ENCODE peak calls at places on chromosomes 16 and 17, in five cellular contexts. V, N, A, C and Z are unnamed samples.

GRCh38 chr17:8332688-8333087 is 7.0 kb upstream of the ODF4 start:
- DNase-seq in V (peak; percentile 83), N (peak; percentile 66), A (no peak), C (no peak), Z (no peak)

GRCh38 chr16:25109643-25110042 is 1.9 kb upstream of the LCMT1 start:
- DNase-seq in V (no peak), N (peak; percentile 46), A (no peak), C (peak; percentile 40), Z (peak; percentile 36)

GRCh38 chr16:72094266-72094610 is 591 bp downstream of the DHX38 start:
- DNase-seq in V (no peak), N (no peak), A (no peak), C (no peak), Z (no peak)

GRCh38 chr17:66271512-66271911 is 30.9 kb upstream of the PRKCA start:
- DNase-seq in V (no peak), N (no peak), A (no peak), C (no peak), Z (no peak)

GRCh38 chr16:11796227-11797165 is 562 bp downstream of the ZC3H7A start:
- DNase-seq in V (peak; percentile 79), N (peak; percentile 81), A (peak; percentile 64), C (peak; percentile 50), Z (peak; percentile 40)

GRCh38 chr17:56284501-56284900 is 131.2 kb downstream of the ANKFN1 start:
- DNase-seq in V (no peak), N (no peak), A (no peak), C (no peak), Z (no peak)

GRCh38 chr16:52547001-52547833 is at the start of gene TOX3:
- DNase-seq in V (peak; percentile 81), N (no peak), A (no peak), C (no peak), Z (no peak)

GRCh38 chr16:58638148-58639036 is 8.8 kb upstream of the CNOT1 start:
- DNase-seq in V (peak; percentile 83), N (peak; percentile 50), A (peak; percentile 41), C (no peak), Z (peak; percentile 30)

GRCh38 chr17:37774508-37774907 is 29.6 kb upstream of the HNF1B start:
- DNase-seq in V (no peak), N (no peak), A (no peak), C (no peak), Z (no peak)

GRCh38 chr16:265002-265529 is 10.7 kb downstream of the RGS11 start:
- DNase-seq in V (no peak), N (no peak), A (no peak), C (no peak), Z (no peak)

GRCh38 chr17:39792523-39793221 is 54.9 kb downstream of the GRB7 start:
- DNase-seq in V (no peak), N (no peak), A (no peak), C (no peak), Z (no peak)

GRCh38 chr16:57541754-57542435 is 548 bp upstream of the ADGRG5 start:
- DNase-seq in V (peak; percentile 19), N (no peak), A (peak; percentile 4), C (no peak), Z (no peak)

GRCh38 chr16:3582276-3583165 is 5.3 kb upstream of the NLRC3 start:
- DNase-seq in V (no peak), N (no peak), A (no peak), C (no peak), Z (no peak)

GRCh38 chr17:83064732-83065659 is 14.4 kb upstream of the METRNL start:
- DNase-seq in V (peak; percentile 36), N (peak; percentile 48), A (peak; percentile 30), C (peak; percentile 1), Z (no peak)

GRCh38 chr17:80104321-80104955 is 3.1 kb downstream of the GAA start:
- DNase-seq in V (peak; percentile 60), N (no peak), A (no peak), C (no peak), Z (no peak)

GRCh38 chr17:75069783-75070182 is 18.0 kb upstream of the SLC16A5 start:
- DNase-seq in V (no peak), N (no peak), A (no peak), C (no peak), Z (no peak)

GRCh38 chr17:56274491-56274890 is 121.2 kb downstream of the ANKFN1 start:
- DNase-seq in V (no peak), N (no peak), A (no peak), C (no peak), Z (no peak)

GRCh38 chr16:7324306-7324705 is 8.3 kb upstream of the RBFOX1 start:
- DNase-seq in V (no peak), N (no peak), A (no peak), C (no peak), Z (no peak)

GRCh38 chr17:57668332-57668731 is 76.8 kb downstream of the CCDC182 start:
- DNase-seq in V (peak; percentile 26), N (peak; percentile 52), A (no peak), C (no peak), Z (no peak)

GRCh38 chr17:49574945-49575523 is 637 bp upstream of the NXPH3 start:
- DNase-seq in V (no peak), N (no peak), A (no peak), C (no peak), Z (no peak)

GRCh38 chr16:30070490-30070889 is 4.9 kb downstream of the ALDOA start:
- DNase-seq in V (no peak), N (no peak), A (no peak), C (no peak), Z (no peak)

GRCh38 chr17:4968166-4968915 is 724 bp upstream of the SPAG7 start:
- DNase-seq in V (peak; percentile 83), N (peak; percentile 47), A (no peak), C (no peak), Z (no peak)

GRCh38 chr17:44209786-44210341 is 9.6 kb downstream of the UBTF start:
- DNase-seq in V (no peak), N (no peak), A (no peak), C (no peak), Z (no peak)

GRCh38 chr17:59830007-59830630 is 62.6 kb downstream of the TUBD1 start:
- DNase-seq in V (peak; percentile 58), N (no peak), A (no peak), C (no peak), Z (no peak)

GRCh38 chr16:25812215-25812614 is 120.5 kb downstream of the HS3ST4 start:
- DNase-seq in V (no peak), N (no peak), A (no peak), C (no peak), Z (no peak)

GRCh38 chr17:78645421-78646295 is 68.5 kb upstream of the DNAH17 start:
- DNase-seq in V (no peak), N (peak; percentile 87), A (no peak), C (peak; percentile 51), Z (peak; percentile 69)

GRCh38 chr17:20234266-20234665 is 225.1 kb downstream of the SPECC1 start:
- DNase-seq in V (no peak), N (no peak), A (no peak), C (no peak), Z (no peak)

GRCh38 chr17:44793885-44794698 is 35.3 kb downstream of the ADAM11 start:
- DNase-seq in V (peak; percentile 56), N (no peak), A (no peak), C (no peak), Z (no peak)

GRCh38 chr16:30377050-30377811 is 2.6 kb downstream of the MYL11 start:
- DNase-seq in V (peak; percentile 37), N (peak; percentile 34), A (no peak), C (no peak), Z (no peak)

GRCh38 chr17:81479175-81479574 is 33.4 kb downstream of the ACTG1 start:
- DNase-seq in V (no peak), N (no peak), A (no peak), C (no peak), Z (no peak)

GRCh38 chr17:81277938-81278693 is 17.0 kb downstream of the SLC38A10 start:
- DNase-seq in V (no peak), N (no peak), A (peak; percentile 82), C (no peak), Z (no peak)

GRCh38 chr17:77374170-77374936 is 233.6 kb downstream of the SEC14L1 start:
- DNase-seq in V (peak; percentile 98), N (peak; percentile 94), A (peak; percentile 83), C (peak; percentile 88), Z (peak; percentile 69)

GRCh38 chr17:3603870-3604259 is 5.3 kb downstream of the TRPV1 start:
- DNase-seq in V (no peak), N (no peak), A (no peak), C (no peak), Z (no peak)

GRCh38 chr17:33523577-33523981 is 230.5 kb upstream of the ASIC2 start:
- DNase-seq in V (no peak), N (no peak), A (peak; percentile 44), C (peak; percentile 19), Z (no peak)

GRCh38 chr17:33522623-33523022 is 229.5 kb upstream of the ASIC2 start:
- DNase-seq in V (peak; percentile 84), N (no peak), A (no peak), C (no peak), Z (no peak)

GRCh38 chr17:33521784-33522183 is 228.7 kb upstream of the ASIC2 start:
- DNase-seq in V (peak; percentile 94), N (no peak), A (no peak), C (no peak), Z (no peak)

GRCh38 chr17:33519692-33520091 is 226.6 kb upstream of the ASIC2 start:
- DNase-seq in V (no peak), N (no peak), A (peak; percentile 24), C (no peak), Z (no peak)

GRCh38 chr17:33520404-33521032 is 227.4 kb upstream of the ASIC2 start:
- DNase-seq in V (peak; percentile 96), N (peak; percentile 39), A (peak; percentile 44), C (no peak), Z (peak; percentile 23)
- H3K9me3 ChIP-seq in V (no peaks in the 10 kb centered on the region), N (no peaks in the 10 kb centered on the region), A (no peaks in the 10 kb centered on the region), C (no peaks in the 10 kb centered on the region), Z (no peaks in the 10 kb centered on the region)

DNA sequence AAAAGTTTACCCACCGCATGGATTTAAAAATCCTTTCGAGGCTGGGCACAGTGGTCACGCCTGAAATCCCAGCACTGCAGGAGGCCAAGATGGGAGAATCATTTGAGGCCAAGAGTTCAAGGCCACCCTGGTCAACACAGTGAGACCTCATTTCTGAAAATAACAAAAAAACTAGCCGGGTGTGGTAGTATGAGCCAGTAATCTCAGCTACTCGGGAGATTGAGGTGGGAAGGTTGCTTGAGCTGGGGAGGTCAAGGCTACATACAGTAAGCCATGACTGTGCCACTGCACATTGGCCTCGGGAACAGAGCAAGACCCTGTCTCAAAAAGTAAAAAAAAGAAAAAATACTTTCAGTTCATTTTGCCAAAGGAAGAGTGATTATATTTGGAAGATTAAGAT is 12.7 kb downstream of the GNA13 start:
- DNase-seq in V (no peak), N (no peak), A (no peak), C (no peak), Z (no peak)
- H3K4me1 ChIP-seq in V (peaks cover 6% of the 10 kb centered on the region), N (peaks cover 7% of the 10 kb centered on the region), A (peaks cover 8% of the 10 kb centered on the region), C (peaks cover 59% of the 10 kb centered on the region), Z (no peaks in the 10 kb centered on the region)

DNA sequence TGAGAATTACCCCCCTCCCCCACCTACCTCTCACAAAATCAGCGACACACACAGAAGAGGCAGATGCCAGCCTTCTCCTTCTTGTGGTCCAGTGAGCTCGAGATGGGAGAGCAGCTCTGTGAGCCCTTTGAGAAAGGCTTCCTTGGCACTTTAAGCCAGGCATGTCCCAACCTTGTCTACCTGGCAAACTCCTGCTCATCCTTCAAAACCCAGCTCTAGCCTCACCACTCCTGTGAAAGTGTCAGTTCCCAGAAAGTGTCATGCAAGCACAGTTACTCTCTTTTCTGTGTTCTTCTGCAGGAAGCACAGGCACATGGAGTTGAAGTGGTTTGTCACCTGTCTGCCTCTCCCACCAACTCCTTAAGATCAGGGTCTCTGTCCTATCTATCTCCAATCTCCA is 1.6 kb downstream of the TMEM98 start:
- DNase-seq in V (no peak), N (no peak), A (no peak), C (no peak), Z (no peak)
- H3K27me3 ChIP-seq in V (no peaks in the 10 kb centered on the region), N (peaks cover 27% of the 10 kb centered on the region), A (no peaks in the 10 kb centered on the region), C (peaks cover 44% of the 10 kb centered on the region), Z (no peaks in the 10 kb centered on the region)

GRCh38 chr16:70687671-70688265 is 1.9 kb upstream of the MTSS2 start:
- DNase-seq in V (no peak), N (peak; percentile 37), A (no peak), C (no peak), Z (no peak)
- H3K9me3 ChIP-seq in V (no peaks in the 10 kb centered on the region), N (no peaks in the 10 kb centered on the region), A (no peaks in the 10 kb centered on the region), C (no peaks in the 10 kb centered on the region), Z (no peaks in the 10 kb centered on the region)